ENCODE peak calls at places on chromosomes 6 and 20, in four cellular contexts. W, B, T and G are unnamed samples.

GRCh38 chr20:46202758-46203509 is 84.8 kb downstream of the CD40 start:
- DNase-seq in W (no peak), B (no peak), T (peak; percentile 60), G (no peak)

GRCh38 chr6:5541751-5542432 is 280.6 kb downstream of the FARS2 start:
- DNase-seq in W (no peak), B (peak; percentile 18), T (no peak), G (peak; percentile 38)

GRCh38 chr20:63627129-63627699 is 313 bp upstream of the GMEB2 start:
- DNase-seq in W (peak; percentile 93), B (peak; percentile 92), T (peak; percentile 99), G (peak; percentile 54)

GRCh38 chr6:41644297-41644879 is 6.1 kb downstream of the MDFI start:
- DNase-seq in W (no peak), B (no peak), T (no peak), G (peak; percentile 55)

GRCh38 chr6:83430606-83431544 is at the start of gene ME1:
- DNase-seq in W (peak; percentile 93), B (peak; percentile 67), T (peak; percentile 90), G (peak; percentile 72)

GRCh38 chr20:4147319-4147718 is 132.0 kb upstream of the RNF24 start:
- DNase-seq in W (no peak), B (no peak), T (no peak), G (no peak)

GRCh38 chr6:156816505-156816904 is 39.3 kb downstream of the ARID1B start:
- DNase-seq in W (no peak), B (no peak), T (no peak), G (no peak)

GRCh38 chr20:12928755-12929401 is 79.9 kb upstream of the SPTLC3 start:
- DNase-seq in W (no peak), B (no peak), T (no peak), G (no peak)

GRCh38 chr20:37385176-37385575 is 39.2 kb downstream of the SRC start:
- DNase-seq in W (no peak), B (no peak), T (peak; percentile 32), G (no peak)

GRCh38 chr6:128516514-128516898 is 3.9 kb downstream of the PTPRK start:
- DNase-seq in W (no peak), B (no peak), T (no peak), G (no peak)

GRCh38 chr20:22711981-22712755 is 127.8 kb upstream of the FOXA2 start:
- DNase-seq in W (no peak), B (no peak), T (no peak), G (no peak)

GRCh38 chr6:119322715-119323350 is 26.7 kb downstream of the MAN1A1 start:
- DNase-seq in W (no peak), B (no peak), T (no peak), G (no peak)

GRCh38 chr20:57211949-57212889 is 54.2 kb downstream of the BMP7 start:
- DNase-seq in W (no peak), B (peak; percentile 62), T (no peak), G (peak; percentile 75)

GRCh38 chr6:109192865-109193264 is 97.6 kb downstream of the CEP57L1 start:
- DNase-seq in W (no peak), B (no peak), T (no peak), G (no peak)

GRCh38 chr6:107991939-107992560 is 34.0 kb upstream of the SEC63 start:
- DNase-seq in W (no peak), B (no peak), T (no peak), G (no peak)

GRCh38 chr6:29376003-29376402 is 912 bp upstream of the OR12D3 start:
- DNase-seq in W (no peak), B (no peak), T (no peak), G (no peak)

DNA sequence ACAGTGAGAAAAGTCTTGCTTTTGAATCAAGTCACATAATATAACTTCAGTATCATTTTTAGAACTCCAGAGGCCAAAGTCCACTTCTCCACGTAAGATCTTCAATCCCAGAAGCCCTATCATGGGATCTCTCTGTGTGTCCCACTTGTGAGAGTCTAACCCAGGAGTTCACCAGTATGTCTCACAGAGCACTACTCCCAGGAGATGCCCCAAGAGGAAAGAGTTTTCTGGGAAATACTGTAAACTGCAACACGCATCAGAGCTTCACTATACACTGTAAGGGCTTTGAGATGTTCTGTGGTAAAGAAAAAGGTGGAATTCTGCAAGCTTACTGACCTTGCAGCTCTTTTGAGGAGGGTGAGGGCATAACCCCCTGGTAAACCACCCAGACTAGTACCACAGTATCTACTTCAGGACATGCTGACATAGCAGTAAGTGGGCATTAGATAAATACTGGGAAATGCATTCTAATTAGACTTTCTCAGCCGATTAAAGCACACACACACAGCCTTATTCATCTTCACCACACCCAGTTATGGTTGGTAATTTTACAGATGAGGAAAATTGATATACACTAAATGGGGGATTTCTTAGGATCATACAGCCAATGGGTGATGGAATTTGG is 12.3 kb downstream of the DCBLD1 start:
- DNase-seq in W (no peak), B (no peak), T (no peak), G (no peak)
- TF ChIP-seq TEAD4 in W (no peak), B (no peak), T (no peak), G (no peak)

GRCh38 chr6:92589970-92590369 is 829.4 kb downstream of the EPHA7 start:
- DNase-seq in W (no peak), B (no peak), T (no peak), G (no peak)

GRCh38 chr6:92588126-92588525 is 831.2 kb downstream of the EPHA7 start:
- DNase-seq in W (no peak), B (no peak), T (no peak), G (no peak)

GRCh38 chr6:92587521-92587920 is 831.8 kb downstream of the EPHA7 start:
- DNase-seq in W (no peak), B (no peak), T (no peak), G (no peak)

GRCh38 chr6:92586236-92586977 is 833.0 kb downstream of the EPHA7 start:
- DNase-seq in W (no peak), B (no peak), T (no peak), G (no peak)
- TF ChIP-seq TEAD4 in W (no peak), B (no peak), T (no peak), G (no peak)

GRCh38 chr20:38645318-38645717 is 43.7 kb downstream of the ARHGAP40 start:
- DNase-seq in W (no peak), B (no peak), T (no peak), G (no peak)
- TF ChIP-seq TEAD4 in W (no peak), B (no peak), T (no peak), G (no peak)

GRCh38 chr6:15781333-15781732 is 118.5 kb upstream of the DTNBP1 start:
- DNase-seq in W (no peak), B (no peak), T (no peak), G (no peak)
- TF ChIP-seq TEAD4 in W (no peak), B (no peak), T (no peak), G (no peak)

GRCh38 chr6:48311301-48311700 is 200.3 kb upstream of the PTCHD4 start:
- DNase-seq in W (no peak), B (no peak), T (no peak), G (no peak)

GRCh38 chr6:48307583-48307982 is 196.6 kb upstream of the PTCHD4 start:
- DNase-seq in W (no peak), B (no peak), T (no peak), G (no peak)
- TF ChIP-seq TEAD4 in W (no peak), B (no peak), T (no peak), G (no peak)

DNA sequence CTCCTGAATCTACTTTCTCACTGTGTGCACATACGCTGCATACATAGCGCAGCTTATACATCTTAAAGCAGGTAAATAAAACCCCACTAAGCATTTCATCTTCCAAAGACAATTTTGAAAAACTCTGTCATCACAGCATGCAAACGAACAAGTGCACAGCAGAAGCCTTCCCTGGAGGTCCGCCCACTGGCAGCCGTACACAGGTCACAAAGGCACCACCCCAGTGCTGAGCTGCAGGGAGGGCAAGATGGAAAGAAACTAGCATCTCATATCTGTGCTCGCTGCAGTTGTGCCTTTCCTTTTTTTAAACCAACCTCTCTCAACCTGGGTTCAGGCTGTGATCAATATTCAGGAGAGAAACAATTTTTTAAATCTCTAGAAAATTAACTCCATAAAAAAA is 73.3 kb downstream of the HUS1B start:
- DNase-seq in W (no peak), B (no peak), T (no peak), G (no peak)
- TF ChIP-seq TEAD4 in W (no peak), B (no peak), T (no peak), G (no peak)

GRCh38 chr6:73394577-73395354 is at the start of gene DDX43:
- DNase-seq in W (no peak), B (peak; percentile 48), T (peak; percentile 29), G (no peak)
- TF ChIP-seq TEAD4 in W (no peak), B (no peak), T (no peak), G (no peak)